ENCODE peak calls at places on chromosome 16, in six cellular contexts. H is tibial artery, B is upper lobe of right lung, Q is PC-9, G is HAP-1, A is K562. D is an unnamed sample. For H3K4me1 and H3K36me3, the result is how much of the 10 kb centered on the place peaks cover.

GRCh38 chr16:85649411-85649977 is 36.4 kb downstream of the GSE1 start:
- DNase-seq in H (no peak), B (no peak), Q (no peak), G (no peak), A (no peak), D (peak)

GRCh38 chr16:58299757-58300349 is 5.0 kb upstream of the PRSS54 start:
- DNase-seq in H (no peak), B (no peak), Q (peak), G (peak), A (peak), D (peak)

GRCh38 chr16:11100239-11100750 is 155.7 kb downstream of the SOCS1 start:
- DNase-seq in H (peak), B (no peak), Q (no peak), G (no peak), A (peak), D (no peak)

GRCh38 chr16:83143788-83144187 is 517.0 kb downstream of the CDH13 start:
- DNase-seq in H (no peak), B (no peak), Q (no peak), G (no peak), A (no peak), D (no peak)

GRCh38 chr16:75266738-75267630 is 15.6 kb upstream of the BCAR1 start:
- DNase-seq in H (no peak), B (no peak), Q (no peak), G (no peak), A (no peak), D (no peak)

GRCh38 chr16:20744922-20745440 is 3.4 kb upstream of the THUMPD1 start:
- DNase-seq in H (peak), B (no peak), Q (no peak), G (no peak), A (no peak), D (no peak)

GRCh38 chr16:4465977-4466779 is 8.2 kb downstream of the NMRAL1 start:
- DNase-seq in H (no peak), B (no peak), Q (no peak), G (no peak), A (no peak), D (no peak)

GRCh38 chr16:56617212-56618085 is 8.1 kb upstream of the MT1E start:
- DNase-seq in H (peak), B (peak), Q (no peak), G (no peak), A (no peak), D (no peak)

GRCh38 chr16:49484454-49484853 is 110.8 kb downstream of the C16orf78 start:
- DNase-seq in H (peak), B (peak), Q (no peak), G (peak), A (peak), D (peak)

GRCh38 chr16:27238016-27238587 is 30.5 kb downstream of the NSMCE1 start:
- DNase-seq in H (peak), B (peak), Q (no peak), G (no peak), A (peak), D (no peak)

GRCh38 chr16:5560084-5560483 is 462.5 kb upstream of the EEF2KMT start:
- DNase-seq in H (no peak), B (no peak), Q (no peak), G (no peak), A (no peak), D (no peak)

GRCh38 chr16:69190598-69190997 is 3.6 kb downstream of the SNTB2 start:
- DNase-seq in H (no peak), B (no peak), Q (no peak), G (no peak), A (no peak), D (no peak)

GRCh38 chr16:69190046-69190588 is 3.2 kb downstream of the SNTB2 start:
- DNase-seq in H (no peak), B (no peak), Q (no peak), G (no peak), A (no peak), D (no peak)

GRCh38 chr16:69187387-69187890 is 475 bp downstream of the SNTB2 start:
- DNase-seq in H (peak), B (peak), Q (peak), G (peak), A (peak), D (peak)

GRCh38 chr16:69187891-69188451 is 1.0 kb downstream of the SNTB2 start:
- DNase-seq in H (peak), B (peak), Q (peak), G (peak), A (peak), D (peak)

GRCh38 chr16:69188716-69189115 is 1.8 kb downstream of the SNTB2 start:
- DNase-seq in H (no peak), B (no peak), Q (no peak), G (no peak), A (no peak), D (no peak)
- H3K4me1 ChIP-seq in H (under half), B (under half), Q (under half), G (under half), A (under half), D (under half)

GRCh38 chr16:2216330-2216729 is 1.7 kb upstream of the PGP start:
- DNase-seq in H (no peak), B (no peak), Q (no peak), G (no peak), A (no peak), D (no peak)
- H3K4me3 ChIP-seq in H (no peak), B (no peak), Q (peak), G (no peak), A (peak), D (no peak)

GRCh38 chr16:71758293-71758760 is 33.8 kb upstream of the PHLPP2 start:
- DNase-seq in H (no peak), B (no peak), Q (no peak), G (no peak), A (no peak), D (no peak)

GRCh38 chr16:71762186-71762585 is 37.7 kb upstream of the PHLPP2 start:
- DNase-seq in H (no peak), B (no peak), Q (no peak), G (no peak), A (no peak), D (no peak)

GRCh38 chr16:71761097-71761496 is 36.6 kb upstream of the PHLPP2 start:
- DNase-seq in H (no peak), B (no peak), Q (no peak), G (no peak), A (no peak), D (no peak)
- H3K36me3 ChIP-seq in H (half or more), B (half or more), Q (under half), G (half or more), A (half or more), D (half or more)

DNA sequence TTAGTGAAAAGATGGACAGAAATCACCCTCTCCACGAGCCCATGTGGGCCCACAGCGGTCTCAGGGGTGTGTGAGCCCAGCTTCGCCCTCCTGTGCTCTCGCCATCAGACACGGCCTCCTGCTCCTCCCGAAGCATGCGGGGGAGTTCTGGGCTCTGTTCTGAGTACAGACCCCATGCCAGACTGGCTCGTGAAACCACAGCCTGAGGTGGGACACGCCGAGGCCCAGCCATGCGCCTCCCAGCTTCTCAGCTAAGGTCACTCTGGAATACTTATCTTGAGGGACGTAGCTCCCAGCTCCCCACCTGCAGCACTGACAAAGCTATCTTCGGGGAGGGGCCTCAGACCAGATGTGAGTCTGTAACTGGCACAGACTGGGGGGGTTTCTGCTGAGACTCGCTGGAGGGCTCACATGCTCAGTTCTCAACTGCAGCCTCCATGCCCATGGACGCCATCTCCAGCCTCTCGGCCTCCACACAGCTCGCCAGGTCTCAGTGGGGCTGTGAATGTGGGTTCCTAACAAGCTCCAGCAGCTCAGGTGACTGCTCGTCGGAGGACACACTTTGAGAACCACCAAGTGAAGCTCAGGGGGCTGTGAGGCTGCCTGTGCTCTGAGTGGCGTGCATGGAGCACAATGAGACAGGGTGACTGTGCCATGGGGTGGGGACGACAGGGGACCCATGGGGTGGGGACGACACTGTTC is 95.2 kb downstream of the ZNF778 start:
- DNase-seq in H (no peak), B (no peak), Q (no peak), G (no peak), A (no peak), D (no peak)
- H3K4me1 ChIP-seq in H (under half), B (under half), Q (under half), G (under half), A (under half), D (under half)

GRCh38 chr16:15887283-15887682 is 1.1 kb downstream of the CEP20 start:
- DNase-seq in H (no peak), B (no peak), Q (no peak), G (no peak), A (no peak), D (no peak)
- H3K4me3 ChIP-seq in H (peak), B (peak), Q (peak), G (peak), A (peak), D (peak)

D was measured in BE2C.